ENCODE peak calls at places on chromosomes 6 and 20, in ten cellular contexts. H is suprapubic skin, A is sigmoid colon, K is Peyer's patch, G is uterus, R is spleen, B is prostate gland, X is stomach, S is heart left ventricle, P is H1. I is an unnamed sample.
A peak's percentile ranks its signal among the peaks of the same experiment; 100 is the strongest.

GRCh38 chr6:98932424-98932823 is 15.3 kb downstream of the FBXL4 start:
- DNase-seq in H (no peak), A (no peak), K (no peak), G (no peak), R (no peak), B (no peak), X (no peak), S (no peak), P (no peak), I (no peak)

GRCh38 chr20:56389807-56390206 is 2.2 kb downstream of the AURKA start:
- DNase-seq in H (no peak), A (no peak), K (no peak), G (no peak), R (no peak), B (no peak), X (no peak), S (no peak), P (no peak), I (no peak)

GRCh38 chr6:137973201-137973600 is 106.1 kb downstream of the TNFAIP3 start:
- DNase-seq in H (no peak), A (no peak), K (no peak), G (no peak), R (no peak), B (no peak), X (no peak), S (no peak), P (no peak), I (no peak)

GRCh38 chr20:9143926-9144325 is 75.0 kb downstream of the PLCB4 start:
- DNase-seq in H (no peak), A (no peak), K (no peak), G (no peak), R (no peak), B (no peak), X (no peak), S (no peak), P (no peak), I (no peak)

GRCh38 chr6:151181701-151182367 is 57.9 kb upstream of the AKAP12 start:
- DNase-seq in H (no peak), A (no peak), K (no peak), G (no peak), R (no peak), B (no peak), X (no peak), S (no peak), P (no peak), I (no peak)

GRCh38 chr20:14951105-14951504 is 613.7 kb upstream of the FLRT3 start:
- DNase-seq in H (no peak), A (no peak), K (no peak), G (no peak), R (no peak), B (no peak), X (no peak), S (no peak), P (no peak), I (no peak)

GRCh38 chr20:58497911-58498310 is 17.3 kb downstream of the APCDD1L start:
- DNase-seq in H (no peak), A (no peak), K (no peak), G (no peak), R (no peak), B (no peak), X (no peak), S (no peak), P (no peak), I (no peak)

GRCh38 chr20:9417665-9418064 is 96.7 kb upstream of the LAMP5 start:
- DNase-seq in H (no peak), A (no peak), K (no peak), G (no peak), R (no peak), B (no peak), X (no peak), S (no peak), P (no peak), I (no peak)

GRCh38 chr6:157527471-157527907 is 146.5 kb downstream of the ZDHHC14 start:
- DNase-seq in H (no peak), A (no peak), K (no peak), G (peak; percentile 54), R (no peak), B (no peak), X (no peak), S (no peak), P (no peak), I (no peak)

GRCh38 chr20:33442136-33443005 is 1.2 kb downstream of the SNTA1 start:
- DNase-seq in H (no peak), A (peak; percentile 67), K (no peak), G (no peak), R (peak; percentile 68), B (no peak), X (no peak), S (no peak), P (no peak), I (no peak)

GRCh38 chr20:33444797-33445560 is 1.4 kb upstream of the SNTA1 start:
- DNase-seq in H (no peak), A (no peak), K (peak; percentile 34), G (no peak), R (no peak), B (no peak), X (peak; percentile 39), S (no peak), P (no peak), I (no peak)

GRCh38 chr20:33441142-33441955 is 2.2 kb downstream of the SNTA1 start:
- DNase-seq in H (no peak), A (no peak), K (no peak), G (no peak), R (no peak), B (no peak), X (no peak), S (no peak), P (no peak), I (no peak)

GRCh38 chr20:33443006-33443511 is 504 bp downstream of the SNTA1 start:
- DNase-seq in H (no peak), A (peak; percentile 73), K (no peak), G (peak; percentile 33), R (peak; percentile 88), B (no peak), X (peak; percentile 29), S (no peak), P (no peak), I (peak; percentile 70)

GRCh38 chr20:33443512-33444239 is at the start of gene SNTA1:
- DNase-seq in H (peak; percentile 95), A (peak; percentile 96), K (peak; percentile 97), G (peak; percentile 95), R (peak; percentile 98), B (peak; percentile 93), X (peak; percentile 98), S (peak; percentile 97), P (peak; percentile 94), I (peak; percentile 90)
- TF ChIP-seq POLR2A in H (no peak), A (no peak), K (no peak), G (no peak), R (no peak), B (no peak), X (no peak), S (peak; percentile 64), P (no peak), I (no peak)

DNA sequence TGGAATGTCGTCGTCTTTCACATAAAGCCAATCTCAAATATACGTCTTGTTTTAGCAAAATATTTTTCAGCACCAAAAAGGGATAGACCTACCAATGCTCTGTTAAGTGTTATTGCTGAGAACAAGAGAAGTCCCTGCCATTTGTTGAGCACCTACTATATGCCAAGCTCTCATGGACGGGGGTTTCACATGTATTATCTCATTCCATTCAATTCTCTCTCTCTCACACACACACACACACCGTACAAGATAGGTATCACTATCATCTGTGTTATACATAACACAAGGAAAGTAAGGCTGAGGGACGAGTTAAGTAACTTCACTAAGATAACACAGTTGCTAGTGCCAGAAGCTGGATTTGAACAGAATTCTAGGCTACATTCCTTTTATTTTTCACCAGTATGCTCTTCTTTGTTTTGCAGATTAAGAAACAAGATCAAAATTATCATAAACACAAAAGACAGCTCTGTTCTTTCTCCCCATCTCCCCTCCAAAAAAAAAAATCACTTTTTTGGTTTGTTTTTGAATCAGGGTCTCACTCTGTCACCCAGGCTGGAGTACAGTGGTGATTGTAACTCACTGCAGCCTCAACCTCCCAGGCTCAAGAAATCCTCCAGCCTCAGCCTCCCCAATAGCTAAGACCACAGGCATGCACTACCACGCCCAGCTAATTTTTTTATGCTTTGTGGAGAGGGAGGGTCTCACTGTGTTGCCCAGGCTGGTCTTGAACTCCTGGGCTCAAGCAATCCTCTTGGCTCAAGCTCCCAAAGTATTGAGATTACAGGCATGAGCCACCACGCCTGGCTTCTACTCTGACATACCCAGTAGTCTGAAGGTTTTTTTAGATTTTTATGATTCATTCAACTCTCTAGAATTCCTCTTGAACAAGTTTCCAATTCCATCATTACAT is 1.0 kb upstream of the ARHGAP18 start:
- DNase-seq in H (no peak), A (no peak), K (no peak), G (no peak), R (no peak), B (no peak), X (no peak), S (no peak), P (no peak), I (no peak)
- H3K4me3 ChIP-seq in H (peak overlapping the region; percentile 63), A (peak overlapping the region; percentile 52), K (peak overlapping the region; percentile 60), G (peak overlapping the region; percentile 41), R (peak overlapping the region; percentile 59), B (peak overlapping the region; percentile 44), X (peak overlapping the region; percentile 62), S (peak overlapping the region; percentile 62), P (peak overlapping the region; percentile 46), I (peak overlapping the region; percentile 39)

DNA sequence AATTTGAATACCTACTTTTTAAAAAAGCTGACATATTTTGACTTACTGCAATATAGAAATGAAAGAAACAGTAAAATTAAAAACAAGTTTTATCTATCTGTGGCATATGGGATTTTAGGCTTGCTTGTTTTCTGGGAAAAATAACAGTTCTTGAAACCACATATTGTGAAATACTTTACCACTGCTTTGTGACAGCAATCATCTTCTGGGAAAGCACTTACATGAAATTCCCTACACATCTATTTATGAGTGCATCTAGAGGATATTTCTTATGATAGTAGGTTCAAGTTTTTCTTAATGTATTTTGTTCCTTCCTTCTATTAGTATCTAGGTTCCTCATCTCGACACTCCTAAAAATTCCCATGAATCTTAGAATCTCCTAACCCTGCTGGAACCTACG is 75.2 kb downstream of the STXBP5 start:
- DNase-seq in H (no peak), A (no peak), K (no peak), G (no peak), R (no peak), B (no peak), X (no peak), S (no peak), P (no peak), I (no peak)
- TF ChIP-seq POLR2A in H (no peak), A (no peak), K (no peak), G (no peak), R (no peak), B (no peak), X (no peak), S (no peak), P (no peak), I (no peak)

DNA sequence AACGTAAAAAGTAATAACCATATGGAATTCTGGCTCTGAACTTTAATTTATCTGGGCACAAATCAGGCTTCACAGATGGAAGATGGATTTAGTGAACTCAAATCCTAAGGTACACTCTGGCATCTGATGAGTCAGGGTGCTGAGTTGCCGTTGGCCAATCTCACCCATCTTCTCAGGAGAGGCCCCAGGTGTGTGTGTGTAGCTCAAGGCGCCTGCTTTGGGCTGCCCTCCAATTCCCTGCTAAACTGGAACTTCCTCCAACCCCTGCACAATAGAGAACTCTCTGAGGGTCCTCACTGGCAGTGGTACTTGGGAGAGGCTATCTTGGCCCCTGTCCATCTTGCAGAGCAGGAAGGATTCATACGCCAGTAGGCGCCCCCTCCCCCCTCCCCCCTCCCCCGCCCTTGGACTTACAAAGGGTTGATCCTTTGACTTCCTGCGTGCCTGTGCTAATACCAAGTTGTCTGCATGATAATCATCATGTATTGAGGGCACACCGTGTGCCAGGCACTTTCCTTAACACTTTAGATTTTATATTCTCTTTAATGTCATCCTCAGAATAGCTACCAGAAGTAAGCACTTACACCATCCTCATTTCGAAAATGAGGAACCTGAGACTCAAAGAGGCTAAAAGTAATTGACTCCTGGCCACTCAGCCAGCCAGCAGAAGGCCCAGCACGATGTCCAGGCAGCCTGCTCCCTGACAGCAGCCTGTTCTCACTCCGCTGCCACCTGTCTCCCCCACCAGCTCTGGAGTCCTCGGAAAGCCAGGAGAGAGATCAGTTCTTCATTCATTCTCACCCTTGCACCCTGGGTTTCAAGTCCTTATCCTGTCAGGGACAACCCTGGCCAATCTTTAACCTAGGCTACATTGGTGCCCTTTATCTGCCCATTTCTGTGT is 173.7 kb downstream of the SASH1 start:
- DNase-seq in H (no peak), A (no peak), K (no peak), G (no peak), R (no peak), B (no peak), X (no peak), S (no peak), P (no peak), I (no peak)
- H3K4me3 ChIP-seq in H (no peak overlapping the region), A (no peak overlapping the region), K (no peak overlapping the region), G (no peak overlapping the region), R (no peak overlapping the region), B (no peak overlapping the region), X (no peak overlapping the region), S (no peak overlapping the region), P (no peak overlapping the region), I (no peak overlapping the region)